ENCODE peak calls at places on chromosomes 5 and 9, in four cellular contexts. X, E, A and Z are unnamed samples.

GRCh38 chr5:135271533-135272310 is 127.3 kb downstream of the MACROH2A1 start:
- DNase-seq in X (no peak), E (no peak), A (no peak), Z (no peak)

GRCh38 chr9:95078934-95079333 is 238.6 kb downstream of the FANCC start:
- DNase-seq in X (no peak), A (no peak), E (no peak), Z (no peak)

GRCh38 chr9:128629136-128629535 is 27.5 kb downstream of the DYNC2I2 start:
- DNase-seq in E (no peak), X (no peak), A (no peak), Z (no peak)

GRCh38 chr9:101443358-101443757 is 7.8 kb upstream of the ALDOB start:
- DNase-seq in A (no peak), E (no peak), X (no peak), Z (no peak)

GRCh38 chr5:111869681-111870080 is 112.7 kb upstream of the NREP start:
- DNase-seq in A (peak), E (no peak), X (no peak), Z (no peak)

GRCh38 chr5:96067902-96068614 is 106.4 kb upstream of the ELL2 start:
- DNase-seq in A (peak), E (no peak), X (peak), Z (peak)

GRCh38 chr5:149628221-149628620 is 46.9 kb downstream of the ARHGEF37 start:
- DNase-seq in A (peak), E (no peak), X (no peak), Z (no peak)

GRCh38 chr9:95834281-95834907 is 41.1 kb upstream of the ERCC6L2 start:
- DNase-seq in A (no peak), X (peak), E (no peak), Z (no peak)

GRCh38 chr5:163342301-163342700 is 95.1 kb upstream of the CCNG1 start:
- DNase-seq in X (no peak), A (no peak), E (no peak), Z (no peak)

GRCh38 chr5:124867064-124867707 is 120.7 kb upstream of the ZNF608 start:
- DNase-seq in A (peak), X (peak), E (no peak), Z (peak)

GRCh38 chr5:141883184-141883947 is 5.2 kb upstream of the PCDH1 start:
- DNase-seq in X (no peak), E (no peak), A (no peak), Z (no peak)

GRCh38 chr9:78745996-78746395 is 449.1 kb downstream of the PSAT1 start:
- DNase-seq in X (no peak), A (no peak), E (no peak), Z (no peak)
- H3K4me3 ChIP-seq in X (no peak), A (no peak), E (no peak), Z (no peak)

GRCh38 chr5:86807046-86807712 is 189.4 kb downstream of the COX7C start:
- DNase-seq in E (no peak), X (no peak), A (no peak), Z (no peak)
- TF ChIP-seq CTCF in E (no peak), X (no peak), A (no peak), Z (no peak)

DNA sequence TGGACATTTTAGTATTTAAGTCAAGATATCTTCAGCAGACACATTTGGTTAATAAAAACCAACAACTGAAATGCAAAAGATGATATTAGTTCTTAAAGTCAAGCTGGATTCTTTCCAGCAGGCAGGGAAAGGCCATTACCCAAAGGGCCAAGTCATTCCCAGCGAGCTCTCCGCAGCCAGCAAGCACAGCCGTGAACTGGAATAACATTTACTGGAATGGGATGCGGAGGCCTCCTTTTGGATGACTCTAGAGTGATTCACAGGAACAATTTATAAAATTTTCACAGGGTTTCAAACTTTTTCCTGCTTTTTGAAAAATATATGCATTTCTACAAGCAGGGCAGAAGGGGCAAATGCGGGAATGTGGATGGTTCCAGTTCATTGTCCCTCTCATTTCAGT is 76.6 kb upstream of the DAB2 start:
- DNase-seq in X (peak), A (peak), E (no peak), Z (peak)
- H3K4me3 ChIP-seq in X (no peak), A (no peak), E (no peak), Z (no peak)

GRCh38 chr5:1494780-1495524 is 28.8 kb downstream of the LPCAT1 start:
- DNase-seq in X (no peak), E (no peak), A (no peak), Z (no peak)
- TF ChIP-seq CTCF in X (no peak), E (no peak), A (no peak), Z (no peak)

DNA sequence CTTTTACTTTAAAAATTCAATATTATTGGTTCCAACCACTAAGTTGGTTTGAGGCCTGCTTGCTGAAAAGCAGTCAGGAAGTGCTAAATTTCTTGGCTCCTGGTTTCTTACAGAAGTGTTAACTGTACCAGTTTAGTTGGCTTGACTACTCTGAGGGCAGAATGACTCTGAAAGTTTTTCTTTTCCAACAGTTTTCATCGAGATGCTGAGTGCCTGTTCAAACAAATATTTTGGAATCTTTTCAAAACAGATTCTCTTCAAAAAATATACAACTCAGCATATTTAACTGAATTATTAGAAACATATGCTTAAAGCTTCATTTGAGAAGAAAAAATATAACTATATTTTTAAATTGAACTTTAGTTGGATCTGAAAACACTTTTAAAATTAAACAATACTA is 37.0 kb downstream of the SLC38A9 start:
- DNase-seq in X (no peak), E (no peak), A (no peak), Z (no peak)
- H3K4me3 ChIP-seq in X (no peak), E (no peak), A (no peak), Z (no peak)

GRCh38 chr9:88660611-88661010 is 125.6 kb downstream of the NXNL2 start:
- DNase-seq in A (peak), X (no peak), E (no peak), Z (no peak)

GRCh38 chr9:88658311-88658822 is 123.4 kb downstream of the NXNL2 start:
- DNase-seq in A (peak), E (no peak), X (no peak), Z (no peak)

GRCh38 chr9:88663766-88664419 is 128.9 kb downstream of the NXNL2 start:
- DNase-seq in A (no peak), X (no peak), E (no peak), Z (no peak)

GRCh38 chr9:88659126-88659525 is 124.1 kb downstream of the NXNL2 start:
- DNase-seq in A (peak), E (no peak), X (no peak), Z (no peak)

GRCh38 chr9:88661759-88662158 is 126.8 kb downstream of the NXNL2 start:
- DNase-seq in X (no peak), A (peak), E (no peak), Z (no peak)
- TF ChIP-seq CTCF in X (no peak), A (no peak), E (no peak), Z (no peak)

DNA sequence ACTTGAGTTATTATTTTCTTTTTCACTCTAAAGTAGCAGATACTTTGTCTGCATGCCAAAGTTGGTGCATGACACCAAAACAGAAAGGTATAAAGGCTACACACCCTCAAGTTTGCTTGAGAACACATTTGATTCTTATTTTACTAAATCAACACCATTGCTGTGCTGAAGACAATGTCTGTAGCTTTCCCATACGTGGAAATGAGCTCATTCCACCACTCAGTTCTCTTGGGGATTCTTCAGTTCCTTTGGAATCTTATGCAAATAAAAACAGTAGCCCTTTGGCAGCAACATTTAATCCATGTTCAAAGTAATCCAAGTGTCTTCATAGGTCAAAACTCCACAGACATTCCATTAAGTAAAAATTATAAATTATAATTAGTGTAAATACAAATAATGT is 264.9 kb downstream of the TLE1 start:
- DNase-seq in E (no peak), A (no peak), X (no peak), Z (peak)
- H3K4me3 ChIP-seq in E (no peak), A (no peak), X (no peak), Z (no peak)

GRCh38 chr5:8114597-8115266 is 245.8 kb downstream of the MTRR start:
- DNase-seq in E (no peak), X (no peak), A (no peak), Z (no peak)
- TF ChIP-seq CTCF in E (no peak), X (no peak), A (no peak), Z (no peak)

DNA sequence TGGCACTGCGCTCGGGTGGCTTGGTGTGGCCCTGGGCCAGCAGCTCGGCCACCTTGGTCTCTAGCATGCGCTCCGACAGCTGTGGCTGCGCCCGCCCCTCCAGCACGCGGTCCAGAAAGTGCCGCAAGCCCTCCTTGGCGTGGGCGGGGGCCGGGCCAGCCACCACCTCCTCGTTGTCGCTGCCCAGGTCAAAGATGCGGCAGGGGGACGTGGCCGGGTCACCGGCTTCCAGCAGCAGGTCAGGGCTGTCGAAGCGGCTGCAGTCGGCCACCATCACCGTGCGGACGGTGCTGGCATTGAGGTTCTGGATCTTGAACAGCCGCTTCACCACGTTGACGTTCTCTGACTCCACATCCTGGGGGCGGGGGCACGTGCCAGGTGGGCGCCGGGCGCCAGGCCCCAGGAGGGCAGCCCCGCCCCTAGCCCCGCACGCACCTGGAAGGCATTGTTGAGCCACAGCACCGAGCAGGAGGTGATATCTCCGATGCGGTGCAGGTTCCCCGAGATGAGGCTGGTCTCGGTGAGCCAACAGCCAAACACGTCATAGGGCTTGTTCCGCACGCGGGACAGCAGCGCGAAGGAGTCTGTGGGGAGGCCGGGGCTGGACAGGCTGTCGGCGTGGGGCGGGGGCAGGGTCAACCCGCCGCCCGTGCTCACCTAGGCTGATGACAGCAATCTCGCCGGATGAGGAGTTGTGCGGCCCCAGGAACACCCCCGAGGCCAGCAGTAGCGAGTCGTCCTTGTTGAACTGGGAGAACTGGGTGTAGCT is 2.2 kb downstream of the FBXW5 start:
- DNase-seq in A (no peak), X (no peak), E (peak), Z (no peak)
- H3K4me3 ChIP-seq in A (no peak), X (no peak), E (peak), Z (peak)

GRCh38 chr9:17528859-17529258 is 50.0 kb upstream of the SH3GL2 start:
- DNase-seq in A (peak), X (no peak), E (no peak), Z (no peak)
- TF ChIP-seq CTCF in A (no peak), X (no peak), E (no peak), Z (no peak)